ENCODE peak calls at places on chromosome 3, in six cellular contexts. P is sciatic nerve; M is mesothelial cell of epicardium; Y is kidney tubule cell; A is NCI-H1092; B is activated naive CD8-positive, alpha-beta T cell treated with anti-CD3 and anti-CD28 coated beads, Interleukin-2, amount 50 U/mL, for 16 hours. J is an unnamed sample.

GRCh38 chr3:149989307-149989706 is 18.6 kb upstream of the PFN2 start:
- DNase-seq in P (no peak), M (no peak), Y (no peak), A (no peak), B (no peak), J (no peak)

GRCh38 chr3:136194409-136195257 is 1.5 kb downstream of the MSL2 start:
- DNase-seq in P (no peak), M (no peak), Y (peak), A (no peak), B (peak), J (no peak)

GRCh38 chr3:38004415-38005075 is 14.0 kb downstream of the VILL start:
- DNase-seq in P (peak), M (no peak), Y (peak), A (peak), B (no peak), J (peak)

GRCh38 chr3:123134671-123135070 is 67.1 kb upstream of the SEC22A start:
- DNase-seq in P (no peak), M (no peak), Y (no peak), A (no peak), B (no peak), J (no peak)

GRCh38 chr3:187516446-187516845 is 148.3 kb downstream of the RTP4 start:
- DNase-seq in P (no peak), M (no peak), Y (no peak), A (no peak), B (no peak), J (no peak)

GRCh38 chr3:62597481-62597880 is 224.1 kb upstream of the FEZF2 start:
- DNase-seq in P (no peak), M (no peak), Y (no peak), A (no peak), B (no peak), J (no peak)

GRCh38 chr3:182978387-182978786 is 2.0 kb downstream of the DCUN1D1 start:
- DNase-seq in P (no peak), M (no peak), Y (no peak), A (no peak), B (no peak), J (no peak)

GRCh38 chr3:97684490-97684889 is 80.1 kb upstream of the ARL6 start:
- DNase-seq in P (no peak), M (no peak), Y (no peak), A (no peak), B (no peak), J (no peak)

GRCh38 chr3:71143493-71143892 is 440.0 kb downstream of the FOXP1 start:
- DNase-seq in P (no peak), M (no peak), Y (no peak), A (no peak), B (no peak), J (no peak)

GRCh38 chr3:123442125-123442524 is 6.8 kb downstream of the ADCY5 start:
- DNase-seq in P (no peak), M (no peak), Y (no peak), A (no peak), B (no peak), J (no peak)

GRCh38 chr3:150222190-150222548 is 185.9 kb upstream of the TSC22D2 start:
- DNase-seq in P (no peak), M (no peak), Y (no peak), A (no peak), B (no peak), J (no peak)

GRCh38 chr3:149080699-149081091 is 5.6 kb downstream of the HLTF start:
- DNase-seq in P (no peak), M (no peak), Y (no peak), A (no peak), B (no peak), J (no peak)

GRCh38 chr3:46812237-46812791 is 50.9 kb downstream of the MYL3 start:
- DNase-seq in P (peak), M (peak), Y (peak), A (no peak), B (peak), J (no peak)

GRCh38 chr3:66338927-66339326 is 118.1 kb downstream of the SLC25A26 start:
- DNase-seq in P (no peak), M (no peak), Y (peak), A (no peak), B (no peak), J (no peak)

GRCh38 chr3:6734395-6734746 is 126.5 kb upstream of the GRM7 start:
- DNase-seq in P (no peak), M (no peak), Y (no peak), A (no peak), B (no peak), J (no peak)

GRCh38 chr3:42876940-42877720 is 1.5 kb upstream of the CYP8B1 start:
- DNase-seq in P (no peak), M (no peak), Y (peak), A (no peak), B (no peak), J (no peak)

J was measured in RCC 7860.